ENCODE peak calls at places on chromosomes 16 and 17, in six cellular contexts. E is GM23338, H is adipocyte, K is mammary epithelial cell, P is suprapubic skin, D is fibroblast of mammary gland. G is an unnamed sample.

GRCh38 chr17:41307647-41308046 is 1.5 kb downstream of the KRTAP16-1 start:
- DNase-seq in H (no peak), D (peak), E (no peak), P (no peak), K (no peak), G (no peak)

GRCh38 chr17:63024201-63024600 is 58.2 kb downstream of the TANC2 start:
- DNase-seq in K (no peak), D (no peak), E (no peak), H (no peak), P (no peak), G (no peak)

GRCh38 chr16:46972971-46973456 is 460 bp downstream of the DNAJA2 start:
- DNase-seq in D (peak), H (peak), K (peak), E (peak), P (peak), G (no peak)

GRCh38 chr17:44941712-44942331 is 5.8 kb downstream of the KIF18B start:
- DNase-seq in P (no peak), D (no peak), K (no peak), E (no peak), H (no peak), G (peak)

GRCh38 chr17:62702746-62703268 is 75.3 kb downstream of the MRC2 start:
- DNase-seq in P (no peak), D (no peak), E (no peak), K (no peak), H (no peak), G (no peak)

GRCh38 chr16:48188449-48189102 is 32.8 kb upstream of the ABCC12 start:
- DNase-seq in K (no peak), P (no peak), D (peak), E (no peak), H (no peak), G (no peak)

GRCh38 chr16:85506358-85506911 is 106.7 kb upstream of the GSE1 start:
- DNase-seq in E (no peak), D (no peak), H (no peak), K (no peak), P (no peak), G (no peak)

GRCh38 chr16:86572041-86572521 is 5.5 kb downstream of the FOXC2 start:
- DNase-seq in E (no peak), P (no peak), D (no peak), K (no peak), H (no peak), G (no peak)

GRCh38 chr16:3536271-3536671 is 35.5 kb downstream of the CLUAP1 start:
- DNase-seq in H (peak), K (no peak), E (no peak), D (peak), P (no peak), G (no peak)

GRCh38 chr17:45050680-45051059 is 762 bp downstream of the DCAKD start:
- DNase-seq in E (peak), P (no peak), H (peak), D (peak), K (peak), G (no peak)

GRCh38 chr17:75430159-75430748 is 24.8 kb upstream of the GRB2 start:
- DNase-seq in D (no peak), E (peak), K (no peak), H (peak), P (no peak), G (no peak)

GRCh38 chr17:71830916-71831315 is 289.9 kb upstream of the SOX9 start:
- DNase-seq in K (no peak), D (no peak), P (no peak), E (peak), H (no peak), G (no peak)

GRCh38 chr16:10880609-10881452 is 3.8 kb downstream of the CIITA start:
- DNase-seq in H (no peak), P (no peak), K (no peak), D (no peak), E (no peak), G (no peak)

GRCh38 chr16:3469736-3470135 is 25.6 kb downstream of the C16orf90 start:
- DNase-seq in P (no peak), E (no peak), D (no peak), K (no peak), H (no peak), G (no peak)

GRCh38 chr17:80152057-80152831 is 5.3 kb upstream of the EIF4A3 start:
- DNase-seq in H (no peak), D (peak), P (no peak), K (peak), E (no peak), G (no peak)

GRCh38 chr17:44595216-44595775 is 38.0 kb downstream of the FZD2 start:
- DNase-seq in D (no peak), H (no peak), E (no peak), P (no peak), K (no peak), G (no peak)

GRCh38 chr17:45702666-45703266 is 81.4 kb upstream of the CRHR1 start:
- DNase-seq in D (peak), H (peak), E (peak), P (no peak), K (peak), G (no peak)

GRCh38 chr17:57569021-57569420 is 176.1 kb downstream of the CCDC182 start:
- DNase-seq in H (no peak), P (no peak), K (no peak), E (no peak), D (no peak), G (no peak)

GRCh38 chr17:37849617-37849972 is 74.6 kb upstream of the TBC1D3K start:
- DNase-seq in H (no peak), D (no peak), K (no peak), E (no peak), P (no peak), G (peak)

GRCh38 chr17:29649359-29649758 is 26.6 kb upstream of the CORO6 start:
- DNase-seq in K (no peak), H (no peak), E (no peak), D (no peak), P (no peak), G (no peak)

GRCh38 chr16:59356709-59357108 is 622.6 kb upstream of the GOT2 start:
- DNase-seq in D (no peak), P (no peak), E (peak), H (no peak), K (no peak), G (no peak)

GRCh38 chr17:22703786-22704441 is 1011.6 kb downstream of the KCNJ18 start:
- DNase-seq in H (no peak), E (no peak), K (no peak), P (no peak), D (no peak), G (no peak)

GRCh38 chr17:76867578-76868175 is 527 bp upstream of the MGAT5B start:
- DNase-seq in K (peak), E (peak), H (peak), P (no peak), D (peak), G (no peak)

GRCh38 chr17:69711504-69711903 is 297.0 kb downstream of the MAP2K6 start:
- DNase-seq in E (no peak), K (no peak), H (no peak), D (peak), P (no peak), G (no peak)

GRCh38 chr17:28675980-28676379 is 14.0 kb downstream of the SUPT6H start:
- DNase-seq in P (no peak), H (no peak), E (peak), D (no peak), K (peak), G (no peak)

GRCh38 chr17:34874496-34874895 is 86.8 kb downstream of the CCT6B start:
- DNase-seq in K (no peak), H (no peak), E (no peak), D (no peak), P (no peak), G (no peak)

GRCh38 chr16:79327836-79328235 is 272.7 kb downstream of the MAF start:
- DNase-seq in K (no peak), E (no peak), P (no peak), H (no peak), D (no peak), G (no peak)

GRCh38 chr17:58484600-58484999 is 3.6 kb downstream of the HSF5 start:
- DNase-seq in H (no peak), P (no peak), D (no peak), E (no peak), K (no peak), G (no peak)

GRCh38 chr16:4625617-4626159 is 1.1 kb downstream of the MGRN1 start:
- DNase-seq in E (no peak), K (no peak), P (no peak), D (no peak), H (no peak), G (no peak)

GRCh38 chr16:67277294-67277998 is 1.9 kb upstream of the PLEKHG4 start:
- DNase-seq in E (no peak), D (peak), P (no peak), H (peak), K (peak), G (no peak)

GRCh38 chr16:27678955-27679354 is 129.0 kb downstream of the KATNIP start:
- DNase-seq in P (no peak), H (peak), E (no peak), K (no peak), D (no peak), G (no peak)

GRCh38 chr17:10126554-10127493 is 71.6 kb downstream of the GAS7 start:
- DNase-seq in D (peak), H (peak), E (peak), P (no peak), K (no peak), G (no peak)

GRCh38 chr17:72707881-72708280 is 384.6 kb downstream of the SLC39A11 start:
- DNase-seq in H (no peak), D (no peak), E (no peak), P (no peak), K (no peak), G (no peak)

GRCh38 chr17:5257124-5257523 is 22.5 kb upstream of the SCIMP start:
- DNase-seq in D (no peak), K (no peak), P (no peak), E (no peak), H (no peak), G (no peak)

GRCh38 chr17:5254903-5255521 is 20.4 kb upstream of the SCIMP start:
- DNase-seq in H (no peak), D (no peak), E (no peak), K (no peak), P (no peak), G (no peak)

GRCh38 chr17:5249615-5250014 is 15.0 kb upstream of the SCIMP start:
- DNase-seq in K (peak), D (peak), E (peak), P (peak), H (peak), G (no peak)

GRCh38 chr17:5248821-5249479 is 14.3 kb upstream of the SCIMP start:
- DNase-seq in E (peak), H (no peak), D (no peak), K (no peak), P (no peak), G (no peak)

DNA sequence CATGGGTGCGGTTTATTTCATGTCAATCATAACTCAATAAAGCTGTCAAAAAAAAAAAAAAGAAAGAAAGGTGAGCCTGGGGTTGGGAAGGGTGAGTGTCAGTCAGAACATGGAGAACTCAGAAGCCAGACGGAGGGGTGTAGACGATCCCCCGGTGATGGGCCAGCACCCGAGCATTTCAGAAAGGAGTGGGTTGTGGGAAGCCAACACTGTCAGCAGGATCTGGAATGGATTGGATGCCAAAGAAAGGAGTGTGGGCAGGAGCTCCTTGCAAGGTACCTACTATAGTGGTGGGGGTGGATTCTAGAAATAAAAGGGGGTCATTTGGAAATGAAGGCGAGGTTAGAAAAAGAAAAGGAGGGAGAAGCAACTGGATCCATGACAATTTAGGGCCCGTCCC is 19.8 kb upstream of the SCIMP start:
- DNase-seq in K (no peak), H (no peak), D (no peak), P (no peak), E (no peak), G (no peak)
- H3K4me3 ChIP-seq in K (no peak), H (no peak), D (no peak), P (no peak), E (no peak), G (no peak)

DNA sequence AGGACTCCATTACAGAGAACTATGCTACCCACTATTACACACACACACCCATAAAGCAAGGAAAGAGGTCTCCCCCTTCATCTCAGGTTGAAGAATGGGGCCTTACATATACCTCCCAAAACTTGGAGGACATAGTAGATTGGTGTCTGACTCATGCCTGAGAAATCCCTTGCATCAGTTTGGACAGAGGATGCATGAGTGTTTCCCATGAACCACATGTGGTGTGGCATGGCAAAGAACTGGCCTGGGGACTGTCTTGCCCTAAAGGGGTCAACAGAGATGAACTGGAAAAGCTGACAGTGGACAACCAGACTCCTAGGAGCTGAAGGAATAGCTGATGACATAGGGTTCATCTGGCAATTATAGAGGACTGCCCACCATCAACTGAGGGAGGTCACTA is 54.0 kb downstream of the DYNLRB2 start:
- DNase-seq in D (peak), E (no peak), H (no peak), P (no peak), K (no peak), G (no peak)
- H3K4me3 ChIP-seq in D (no peak), E (no peak), H (no peak), P (no peak), K (no peak), G (no peak)

DNA sequence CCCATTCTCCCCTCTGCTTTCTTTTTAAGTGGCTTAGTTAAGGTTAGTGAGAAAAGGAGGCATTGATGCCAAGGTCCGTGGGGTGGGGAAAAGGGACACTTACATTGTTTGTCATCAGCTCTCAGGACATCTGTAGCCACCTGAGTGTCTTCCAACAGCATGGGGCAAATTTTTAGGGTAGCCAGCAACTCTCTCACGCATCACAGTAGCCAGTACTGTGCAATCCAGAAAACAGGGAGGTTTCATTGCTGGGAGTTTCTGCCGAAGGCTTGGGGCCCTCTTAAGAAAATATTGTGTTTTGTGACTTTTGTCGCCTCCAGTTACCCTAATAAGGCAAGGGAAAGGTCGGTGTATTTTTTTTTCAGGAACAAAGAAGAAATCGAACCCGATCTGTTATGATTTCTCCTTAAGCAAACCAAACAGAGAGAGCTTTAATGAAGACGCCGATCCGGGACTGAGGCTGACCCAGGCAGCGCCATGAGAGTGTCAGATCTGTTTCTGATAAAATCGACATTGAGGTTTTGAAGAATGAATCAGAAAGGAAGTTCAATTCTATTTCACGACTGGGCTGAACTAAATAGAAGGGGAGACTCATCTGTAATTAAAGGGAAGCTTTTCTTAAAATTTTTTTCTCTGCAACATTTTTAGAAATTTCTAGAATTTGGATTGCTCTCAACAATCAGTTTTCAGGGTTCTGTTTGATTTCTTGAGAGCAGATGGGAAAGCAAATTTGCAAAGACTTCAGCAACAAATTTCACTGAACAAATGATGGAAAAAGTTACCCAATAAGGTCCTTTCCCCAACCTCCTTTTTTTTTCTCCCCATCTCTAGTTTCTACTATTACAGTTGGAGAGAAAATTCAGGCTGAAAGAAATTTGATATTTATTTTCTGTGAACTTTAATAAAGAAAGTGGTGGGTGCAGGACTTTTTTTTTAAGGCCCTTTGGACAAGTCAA is 144.7 kb upstream of the IRX3 start:
- DNase-seq in H (peak), E (no peak), K (peak), P (no peak), D (peak), G (no peak)
- H3K4me3 ChIP-seq in H (peak), E (no peak), K (no peak), P (no peak), D (no peak), G (no peak)

DNA sequence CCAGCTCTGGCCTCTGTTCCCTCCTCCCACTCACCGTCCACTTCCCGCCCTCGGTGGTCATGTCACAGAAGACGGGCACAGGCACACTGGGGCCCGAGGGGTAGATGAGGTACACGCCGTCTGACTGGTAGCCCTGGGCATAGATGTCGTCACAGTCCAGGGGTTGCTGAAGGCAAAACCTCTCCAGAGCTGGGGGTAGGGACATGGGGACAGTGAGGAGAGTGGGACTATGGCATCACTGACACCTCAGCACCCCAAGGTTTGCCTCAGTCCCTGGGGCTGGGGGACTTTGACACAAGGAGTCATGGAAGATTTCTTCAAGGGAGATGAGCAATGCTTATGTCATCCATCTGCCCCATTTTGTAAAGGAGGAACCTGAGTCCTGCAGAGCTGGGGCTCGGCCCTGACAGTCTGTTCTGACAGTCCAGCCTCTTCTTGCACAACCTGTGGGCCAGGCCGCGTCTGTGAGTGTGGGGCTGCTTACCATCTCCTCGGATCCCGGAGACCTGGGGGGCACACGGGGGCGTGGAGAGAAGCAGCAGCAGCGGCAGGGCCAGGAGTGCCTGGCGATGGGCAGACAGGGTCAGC is 620 bp downstream of the MFAP4 start:
- DNase-seq in P (peak), D (peak), K (peak), H (peak), E (peak), G (peak)
- H3K4me3 ChIP-seq in P (peak), D (peak), K (no peak), H (peak), E (peak), G (peak)

DNA sequence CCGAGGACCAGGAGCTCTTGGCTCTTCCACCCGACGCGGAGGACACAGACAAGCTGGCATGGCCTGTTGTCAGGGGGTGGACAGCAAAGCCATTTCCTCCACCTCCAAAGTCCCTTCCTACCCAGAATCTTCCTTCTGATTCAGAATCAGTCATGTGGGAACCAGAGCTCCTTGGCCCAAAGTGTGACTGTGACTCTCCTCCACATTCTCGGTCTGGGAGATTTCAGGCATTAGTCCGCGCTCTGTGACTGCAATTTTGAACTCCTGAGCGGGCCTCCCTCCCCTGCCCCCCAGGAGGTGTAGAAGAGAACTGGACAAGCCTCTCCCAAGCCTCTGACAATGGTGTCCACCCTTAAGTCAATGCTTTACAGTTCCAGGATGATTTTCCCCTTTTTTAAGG is 9.1 kb downstream of the DNAH17 start:
- DNase-seq in H (no peak), E (no peak), P (no peak), K (no peak), D (peak), G (no peak)
- H3K4me3 ChIP-seq in H (no peak), E (no peak), P (no peak), K (no peak), D (no peak), G (no peak)

GRCh38 chr17:18109935-18110334 is 1.4 kb downstream of the MYO15A start:
- DNase-seq in D (no peak), H (no peak), P (no peak), E (no peak), K (no peak), G (no peak)
- H3K4me3 ChIP-seq in D (no peak), H (no peak), P (no peak), E (no peak), K (no peak), G (no peak)

DNA sequence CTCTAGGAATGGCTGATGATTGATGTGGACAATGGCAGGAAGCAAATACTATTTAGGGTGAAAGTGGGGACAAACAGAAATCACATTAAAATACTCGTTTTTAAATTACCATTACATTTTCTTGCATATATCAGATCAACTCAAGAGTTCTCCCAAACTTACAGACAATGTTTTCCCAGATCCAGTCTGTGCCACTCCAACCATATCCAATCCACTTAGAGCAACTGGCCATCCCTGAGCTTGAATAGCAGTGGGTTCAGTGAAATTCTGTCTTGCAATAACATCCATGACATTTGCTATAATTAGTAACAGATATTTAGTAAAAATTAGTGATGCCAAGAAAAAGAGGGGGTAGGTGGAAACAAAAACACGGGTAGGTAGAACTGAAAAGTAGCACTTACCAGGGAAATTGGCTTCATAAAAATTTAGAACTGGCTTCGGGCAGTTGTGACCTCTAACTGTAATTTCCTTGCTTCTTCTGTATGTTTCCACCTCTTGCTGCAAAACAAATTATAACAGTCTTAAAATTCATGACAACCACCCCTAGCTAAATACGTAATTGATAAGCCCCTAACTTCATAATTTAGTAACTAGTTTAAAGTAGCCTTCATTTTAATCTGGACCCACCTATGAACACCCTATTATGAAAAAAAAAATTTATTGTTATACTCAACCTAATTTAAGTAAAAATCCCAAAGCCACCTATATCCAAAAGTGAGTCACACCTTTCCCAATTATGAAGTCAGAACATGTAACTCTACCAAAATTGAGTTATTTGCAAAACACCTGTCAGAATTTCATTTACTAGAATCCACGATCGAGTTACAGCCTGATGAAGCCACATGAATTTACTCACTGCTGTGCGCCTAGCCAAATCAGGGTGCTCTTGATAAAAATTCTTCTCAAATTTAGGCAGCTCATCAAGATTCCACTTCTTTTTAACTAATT is 2.0 kb downstream of the DDX5 start:
- DNase-seq in K (no peak), D (no peak), E (no peak), P (no peak), H (peak), G (no peak)
- H3K4me3 ChIP-seq in K (peak), D (peak), E (peak), P (peak), H (peak), G (peak)

G was measured in coronary artery.